ENCODE peak calls at places on chromosomes 5 and 9, in seven cellular contexts. One of them, this sample, is unnamed.

GRCh38 chr5:72619251-72619650 is 112.0 kb upstream of the ZNF366 start:
- DNase-seq in bronchial epithelial cell: no peak
- DNase-seq in NCI-H2081: no peak
- DNase-seq in tibial nerve: no peak
- DNase-seq in D341Med: no peak
- DNase-seq in hypothalamus: no peak
- DNase-seq in MM.1S: no peak
- DNase-seq in this sample: no peak

GRCh38 chr9:120904061-120904998 is 22.3 kb downstream of the TRAF1 start:
- DNase-seq in bronchial epithelial cell: no peak
- DNase-seq in NCI-H2081: no peak
- DNase-seq in tibial nerve: no peak
- DNase-seq in D341Med: no peak
- DNase-seq in hypothalamus: no peak
- DNase-seq in MM.1S: peak; percentile 94
- DNase-seq in this sample: peak; percentile 59

GRCh38 chr9:6973762-6974161 is 216.0 kb downstream of the KDM4C start:
- DNase-seq in bronchial epithelial cell: peak; percentile 69
- DNase-seq in NCI-H2081: no peak
- DNase-seq in tibial nerve: no peak
- DNase-seq in D341Med: no peak
- DNase-seq in hypothalamus: no peak
- DNase-seq in MM.1S: no peak
- DNase-seq in this sample: no peak

GRCh38 chr9:134057751-134058701 is 9.8 kb downstream of the BRD3 start:
- DNase-seq in bronchial epithelial cell: no peak
- DNase-seq in NCI-H2081: no peak
- DNase-seq in tibial nerve: no peak
- DNase-seq in D341Med: no peak
- DNase-seq in hypothalamus: no peak
- DNase-seq in MM.1S: no peak
- DNase-seq in this sample: no peak

GRCh38 chr9:109889456-109889855 is 109.5 kb downstream of the PALM2AKAP2 start:
- DNase-seq in bronchial epithelial cell: peak; percentile 96
- DNase-seq in NCI-H2081: no peak
- DNase-seq in tibial nerve: no peak
- DNase-seq in D341Med: no peak
- DNase-seq in hypothalamus: no peak
- DNase-seq in MM.1S: peak; percentile 24
- DNase-seq in this sample: no peak

GRCh38 chr5:143376911-143377838 is 26.3 kb downstream of the NR3C1 start:
- DNase-seq in bronchial epithelial cell: peak; percentile 63
- DNase-seq in NCI-H2081: no peak
- DNase-seq in tibial nerve: no peak
- DNase-seq in D341Med: no peak
- DNase-seq in hypothalamus: no peak
- DNase-seq in MM.1S: no peak
- DNase-seq in this sample: no peak

GRCh38 chr5:143539742-143540141 is 136.3 kb upstream of the NR3C1 start:
- DNase-seq in bronchial epithelial cell: no peak
- DNase-seq in NCI-H2081: no peak
- DNase-seq in tibial nerve: no peak
- DNase-seq in D341Med: no peak
- DNase-seq in hypothalamus: no peak
- DNase-seq in MM.1S: no peak
- DNase-seq in this sample: no peak

GRCh38 chr5:11790201-11790600 is 114.0 kb downstream of the CTNND2 start:
- DNase-seq in bronchial epithelial cell: no peak
- DNase-seq in NCI-H2081: no peak
- DNase-seq in tibial nerve: no peak
- DNase-seq in D341Med: no peak
- DNase-seq in hypothalamus: no peak
- DNase-seq in MM.1S: no peak
- DNase-seq in this sample: no peak

GRCh38 chr5:139863855-139864558 is 68.4 kb downstream of the PSD2 start:
- DNase-seq in bronchial epithelial cell: peak; percentile 30
- DNase-seq in NCI-H2081: peak; percentile 37
- DNase-seq in tibial nerve: peak; percentile 86
- DNase-seq in D341Med: peak; percentile 85
- DNase-seq in hypothalamus: peak; percentile 25
- DNase-seq in MM.1S: peak; percentile 39
- DNase-seq in this sample: no peak

GRCh38 chr5:149922950-149923349 is 21.6 kb downstream of the PDE6A start:
- DNase-seq in bronchial epithelial cell: no peak
- DNase-seq in NCI-H2081: no peak
- DNase-seq in tibial nerve: no peak
- DNase-seq in D341Med: no peak
- DNase-seq in hypothalamus: no peak
- DNase-seq in MM.1S: no peak
- DNase-seq in this sample: no peak

GRCh38 chr9:18351216-18351615 is 122.7 kb upstream of the ADAMTSL1 start:
- DNase-seq in bronchial epithelial cell: no peak
- DNase-seq in NCI-H2081: no peak
- DNase-seq in tibial nerve: no peak
- DNase-seq in D341Med: no peak
- DNase-seq in hypothalamus: no peak
- DNase-seq in MM.1S: no peak
- DNase-seq in this sample: no peak

GRCh38 chr5:66829826-66830225 is 233.6 kb downstream of the MAST4 start:
- DNase-seq in bronchial epithelial cell: peak; percentile 90
- DNase-seq in NCI-H2081: no peak
- DNase-seq in tibial nerve: no peak
- DNase-seq in D341Med: no peak
- DNase-seq in hypothalamus: no peak
- DNase-seq in MM.1S: peak; percentile 78
- DNase-seq in this sample: no peak

GRCh38 chr9:4573634-4574391 is 83.5 kb downstream of the SLC1A1 start:
- DNase-seq in bronchial epithelial cell: no peak
- DNase-seq in NCI-H2081: peak; percentile 92
- DNase-seq in tibial nerve: no peak
- DNase-seq in D341Med: no peak
- DNase-seq in hypothalamus: no peak
- DNase-seq in MM.1S: no peak
- DNase-seq in this sample: no peak

GRCh38 chr9:35522725-35523124 is 32.8 kb downstream of the RUSC2 start:
- DNase-seq in bronchial epithelial cell: no peak
- DNase-seq in NCI-H2081: no peak
- DNase-seq in tibial nerve: no peak
- DNase-seq in D341Med: no peak
- DNase-seq in hypothalamus: no peak
- DNase-seq in MM.1S: no peak
- DNase-seq in this sample: no peak